ENCODE peak calls at places on chromosomes 6 and 20, in six cellular contexts. One of them, this sample, is unnamed.

GRCh38 chr20:14829897-14830296 is 492.5 kb upstream of the FLRT3 start:
- DNase-seq in HCT116: no peak
- DNase-seq in H1: no peak
- DNase-seq in HepG2: no peak
- DNase-seq in K562: no peak
- DNase-seq in GM12878: peak
- DNase-seq in this sample: no peak

GRCh38 chr6:39912446-39912845 is 21.8 kb downstream of the MOCS1 start:
- DNase-seq in HCT116: no peak
- DNase-seq in H1: no peak
- DNase-seq in HepG2: no peak
- DNase-seq in K562: no peak
- DNase-seq in GM12878: no peak
- DNase-seq in this sample: no peak

GRCh38 chr20:36031806-36032205 is 63.4 kb downstream of the CNBD2 start:
- DNase-seq in HCT116: no peak
- DNase-seq in H1: no peak
- DNase-seq in HepG2: no peak
- DNase-seq in K562: no peak
- DNase-seq in GM12878: no peak
- DNase-seq in this sample: no peak

GRCh38 chr6:125358898-125359297 is 57.1 kb upstream of the HDDC2 start:
- DNase-seq in HCT116: no peak
- DNase-seq in H1: no peak
- DNase-seq in HepG2: no peak
- DNase-seq in K562: no peak
- DNase-seq in GM12878: no peak
- DNase-seq in this sample: no peak

GRCh38 chr20:36153754-36154695 is 515 bp upstream of the EPB41L1 start:
- DNase-seq in HCT116: no peak
- DNase-seq in H1: no peak
- DNase-seq in HepG2: peak
- DNase-seq in K562: peak
- DNase-seq in GM12878: no peak
- DNase-seq in this sample: peak

GRCh38 chr6:63739094-63739687 is 103.6 kb downstream of the PHF3 start:
- DNase-seq in HCT116: no peak
- DNase-seq in H1: no peak
- DNase-seq in HepG2: peak
- DNase-seq in K562: no peak
- DNase-seq in GM12878: no peak
- DNase-seq in this sample: no peak

GRCh38 chr6:26043389-26044139 is 43.7 kb upstream of the HFE start:
- DNase-seq in HCT116: no peak
- DNase-seq in H1: no peak
- DNase-seq in HepG2: peak
- DNase-seq in K562: no peak
- DNase-seq in GM12878: peak
- DNase-seq in this sample: peak

GRCh38 chr6:7173843-7174503 is 66.2 kb downstream of the RREB1 start:
- DNase-seq in HCT116: no peak
- DNase-seq in H1: no peak
- DNase-seq in HepG2: no peak
- DNase-seq in K562: peak
- DNase-seq in GM12878: no peak
- DNase-seq in this sample: no peak

GRCh38 chr6:71181565-71181964 is 107.0 kb upstream of the OGFRL1 start:
- DNase-seq in HCT116: peak
- DNase-seq in H1: peak
- DNase-seq in HepG2: peak
- DNase-seq in K562: no peak
- DNase-seq in GM12878: no peak
- DNase-seq in this sample: no peak

GRCh38 chr6:167148997-167149396 is 8.8 kb downstream of the GPR31 start:
- DNase-seq in HCT116: no peak
- DNase-seq in H1: no peak
- DNase-seq in HepG2: no peak
- DNase-seq in K562: no peak
- DNase-seq in GM12878: no peak
- DNase-seq in this sample: no peak

GRCh38 chr6:142367501-142368018 is 65.8 kb downstream of the ADGRG6 start:
- DNase-seq in HCT116: no peak
- DNase-seq in H1: no peak
- DNase-seq in HepG2: no peak
- DNase-seq in K562: no peak
- DNase-seq in GM12878: no peak
- DNase-seq in this sample: no peak

GRCh38 chr6:167474171-167474570 is 149.3 kb downstream of the TTLL2 start:
- DNase-seq in HCT116: no peak
- DNase-seq in H1: no peak
- DNase-seq in HepG2: no peak
- DNase-seq in K562: no peak
- DNase-seq in GM12878: no peak
- DNase-seq in this sample: no peak

GRCh38 chr20:36434383-36434782 is 106.9 kb upstream of the MYL9 start:
- DNase-seq in HCT116: no peak
- DNase-seq in H1: no peak
- DNase-seq in HepG2: no peak
- DNase-seq in K562: no peak
- DNase-seq in GM12878: no peak
- DNase-seq in this sample: no peak

GRCh38 chr6:16482702-16483314 is 244.4 kb downstream of the GMPR start:
- DNase-seq in HCT116: no peak
- DNase-seq in H1: no peak
- DNase-seq in HepG2: no peak
- DNase-seq in K562: no peak
- DNase-seq in GM12878: no peak
- DNase-seq in this sample: no peak

GRCh38 chr6:30819287-30819917 is 64.9 kb upstream of the DDR1 start:
- DNase-seq in HCT116: no peak
- DNase-seq in H1: no peak
- DNase-seq in HepG2: no peak
- DNase-seq in K562: no peak
- DNase-seq in GM12878: no peak
- DNase-seq in this sample: no peak

GRCh38 chr20:51687071-51687470 is 81.1 kb downstream of the ATP9A start:
- DNase-seq in HCT116: peak
- DNase-seq in H1: no peak
- DNase-seq in HepG2: no peak
- DNase-seq in K562: no peak
- DNase-seq in GM12878: no peak
- DNase-seq in this sample: no peak

GRCh38 chr6:35564733-35565132 is 52.0 kb upstream of the TULP1 start:
- DNase-seq in HCT116: no peak
- DNase-seq in H1: no peak
- DNase-seq in HepG2: no peak
- DNase-seq in K562: no peak
- DNase-seq in GM12878: no peak
- DNase-seq in this sample: no peak

GRCh38 chr20:36491901-36492617 is 49.3 kb upstream of the MYL9 start:
- DNase-seq in HCT116: no peak
- DNase-seq in H1: no peak
- DNase-seq in HepG2: no peak
- DNase-seq in K562: no peak
- DNase-seq in GM12878: no peak
- DNase-seq in this sample: no peak

GRCh38 chr20:45444050-45444449 is 25.5 kb upstream of the WFDC2 start:
- DNase-seq in HCT116: no peak
- DNase-seq in H1: no peak
- DNase-seq in HepG2: no peak
- DNase-seq in K562: no peak
- DNase-seq in GM12878: no peak
- DNase-seq in this sample: no peak

GRCh38 chr20:12414446-12415274 is 497.0 kb downstream of the BTBD3 start:
- DNase-seq in HCT116: no peak
- DNase-seq in H1: no peak
- DNase-seq in HepG2: no peak
- DNase-seq in K562: no peak
- DNase-seq in GM12878: no peak
- DNase-seq in this sample: no peak

GRCh38 chr6:157596886-157597285 is 215.9 kb downstream of the ZDHHC14 start:
- DNase-seq in HCT116: no peak
- DNase-seq in H1: no peak
- DNase-seq in HepG2: no peak
- DNase-seq in K562: no peak
- DNase-seq in GM12878: no peak
- DNase-seq in this sample: no peak

GRCh38 chr20:7392551-7392950 is 547.7 kb downstream of the HAO1 start:
- DNase-seq in HCT116: no peak
- DNase-seq in H1: no peak
- DNase-seq in HepG2: no peak
- DNase-seq in K562: no peak
- DNase-seq in GM12878: no peak
- DNase-seq in this sample: no peak

GRCh38 chr6:84685983-84686584 is 78.3 kb downstream of the TBX18 start:
- DNase-seq in HCT116: peak
- DNase-seq in H1: peak
- DNase-seq in HepG2: peak
- DNase-seq in K562: peak
- DNase-seq in GM12878: no peak
- DNase-seq in this sample: no peak

GRCh38 chr6:11328613-11329247 is 96.3 kb upstream of the NEDD9 start:
- DNase-seq in HCT116: no peak
- DNase-seq in H1: no peak
- DNase-seq in HepG2: no peak
- DNase-seq in K562: no peak
- DNase-seq in GM12878: no peak
- DNase-seq in this sample: no peak

GRCh38 chr6:49606696-49607390 is 29.8 kb downstream of the RHAG start:
- DNase-seq in HCT116: peak
- DNase-seq in H1: no peak
- DNase-seq in HepG2: peak
- DNase-seq in K562: peak
- DNase-seq in GM12878: peak
- DNase-seq in this sample: peak

GRCh38 chr6:1940381-1940780 is 305.0 kb downstream of the GMDS start:
- DNase-seq in HCT116: no peak
- DNase-seq in H1: no peak
- DNase-seq in HepG2: no peak
- DNase-seq in K562: no peak
- DNase-seq in GM12878: peak
- DNase-seq in this sample: no peak

GRCh38 chr6:34484899-34485298 is 19.0 kb downstream of the PACSIN1 start:
- DNase-seq in HCT116: peak
- DNase-seq in H1: no peak
- DNase-seq in HepG2: no peak
- DNase-seq in K562: peak
- DNase-seq in GM12878: peak
- DNase-seq in this sample: no peak

GRCh38 chr20:26208296-26209091 is 511.8 kb upstream of the ZNF337 start:
- DNase-seq in HCT116: no peak
- DNase-seq in H1: peak
- DNase-seq in HepG2: no peak
- DNase-seq in K562: no peak
- DNase-seq in GM12878: no peak
- DNase-seq in this sample: no peak

GRCh38 chr6:327538-328183 is 35.4 kb downstream of the DUSP22 start:
- DNase-seq in HCT116: no peak
- DNase-seq in H1: no peak
- DNase-seq in HepG2: no peak
- DNase-seq in K562: no peak
- DNase-seq in GM12878: no peak
- DNase-seq in this sample: no peak

GRCh38 chr6:113894712-113895674 is 37.8 kb downstream of the MARCKS start:
- DNase-seq in HCT116: no peak
- DNase-seq in H1: no peak
- DNase-seq in HepG2: no peak
- DNase-seq in K562: no peak
- DNase-seq in GM12878: no peak
- DNase-seq in this sample: no peak

GRCh38 chr20:46358336-46359058 is 47.9 kb downstream of the ELMO2 start:
- DNase-seq in HCT116: no peak
- DNase-seq in H1: no peak
- DNase-seq in HepG2: no peak
- DNase-seq in K562: no peak
- DNase-seq in GM12878: no peak
- DNase-seq in this sample: no peak

GRCh38 chr6:81939774-81940165 is 187.3 kb upstream of the TENT5A start:
- DNase-seq in HCT116: no peak
- DNase-seq in H1: no peak
- DNase-seq in HepG2: no peak
- DNase-seq in K562: no peak
- DNase-seq in GM12878: no peak
- DNase-seq in this sample: no peak
- TF ChIP-seq JUND in HCT116: no peak
- TF ChIP-seq JUND in H1: no peak
- TF ChIP-seq JUND in HepG2: no peak
- TF ChIP-seq JUND in K562: no peak
- TF ChIP-seq JUND in GM12878: no peak
- TF ChIP-seq JUND in this sample: no peak

DNA sequence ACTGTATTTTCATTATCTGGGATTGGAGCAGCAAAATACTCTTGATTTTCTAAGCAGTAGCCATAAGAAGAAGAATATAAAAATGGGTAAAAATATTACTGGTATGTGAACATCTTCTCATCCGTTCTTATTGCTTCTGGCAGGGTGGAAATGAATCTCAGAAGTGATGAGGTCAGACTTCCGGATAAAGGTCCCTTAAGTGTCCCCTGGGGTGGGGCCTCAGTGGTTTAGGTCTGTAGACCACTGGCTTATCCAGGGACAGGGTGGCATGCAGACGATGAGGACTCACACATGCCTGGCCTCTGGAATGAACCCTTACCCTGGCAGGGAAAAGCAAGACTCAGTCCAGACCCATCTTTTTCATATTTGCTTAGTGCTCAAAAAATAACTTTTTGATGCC is 143.3 kb downstream of the UST start:
- DNase-seq in HCT116: no peak
- DNase-seq in H1: no peak
- DNase-seq in HepG2: no peak
- DNase-seq in K562: no peak
- DNase-seq in GM12878: no peak
- DNase-seq in this sample: no peak
- TF ChIP-seq JUND in HCT116: no peak
- TF ChIP-seq JUND in H1: no peak
- TF ChIP-seq JUND in HepG2: no peak
- TF ChIP-seq JUND in K562: no peak
- TF ChIP-seq JUND in GM12878: no peak
- TF ChIP-seq JUND in this sample: no peak

GRCh38 chr6:42318485-42318884 is 100.8 kb upstream of the MRPS10 start:
- DNase-seq in HCT116: no peak
- DNase-seq in H1: no peak
- DNase-seq in HepG2: no peak
- DNase-seq in K562: no peak
- DNase-seq in GM12878: no peak
- DNase-seq in this sample: no peak
- TF ChIP-seq JUND in HCT116: no peak
- TF ChIP-seq JUND in H1: no peak
- TF ChIP-seq JUND in HepG2: no peak
- TF ChIP-seq JUND in K562: no peak
- TF ChIP-seq JUND in GM12878: no peak
- TF ChIP-seq JUND in this sample: no peak

DNA sequence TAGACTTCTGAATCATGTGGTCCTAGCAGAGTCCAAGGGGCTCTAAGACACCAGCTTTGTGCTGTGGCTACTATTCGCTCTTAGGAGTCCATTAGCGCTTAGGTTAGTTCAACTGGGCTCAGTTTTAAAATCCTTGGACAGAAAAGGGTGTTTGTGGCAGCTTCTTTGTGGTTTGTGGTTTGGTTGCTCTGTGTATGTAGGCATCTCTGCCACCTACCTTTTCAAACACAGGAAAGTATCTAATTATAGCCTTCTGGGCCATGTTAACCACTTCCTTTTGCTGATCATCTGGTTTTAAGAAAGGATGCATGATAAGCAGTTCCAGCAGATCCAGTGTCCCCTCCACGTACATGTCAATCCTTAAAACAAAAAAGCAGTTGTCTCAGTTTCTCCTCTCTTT is 10.8 kb downstream of the GSTA4 start:
- DNase-seq in HCT116: no peak
- DNase-seq in H1: no peak
- DNase-seq in HepG2: no peak
- DNase-seq in K562: no peak
- DNase-seq in GM12878: peak
- DNase-seq in this sample: no peak
- TF ChIP-seq JUND in HCT116: no peak
- TF ChIP-seq JUND in H1: no peak
- TF ChIP-seq JUND in HepG2: no peak
- TF ChIP-seq JUND in K562: no peak
- TF ChIP-seq JUND in GM12878: no peak
- TF ChIP-seq JUND in this sample: no peak